ENCODE peak calls at places on chromosomes 13 and 19, in nine cellular contexts. One of them, this sample, is unnamed.

GRCh38 chr13:82615043-82615442 is 1267.2 kb downstream of the SLITRK1 start:
- DNase-seq in neural crest cell: no peak
- DNase-seq in psoas muscle: no peak
- DNase-seq in hepatocyte: no peak
- DNase-seq in LHCN-M2: no peak
- DNase-seq in DMS79 treated with DMSO at 0.1 percent for 48 hours: no peak
- DNase-seq in NCI-H187: no peak
- DNase-seq in AG04449: no peak
- DNase-seq in stimulated activated CD4-positive, alpha-beta T cell treated with anti-CD3 and anti-CD28 coated beads, TNF-alpha, amount 100 ng/mL, for 1 hour: no peak
- DNase-seq in this sample: peak

GRCh38 chr13:59230484-59231264 is 933.1 kb downstream of the DIAPH3 start:
- DNase-seq in neural crest cell: no peak
- DNase-seq in psoas muscle: no peak
- DNase-seq in hepatocyte: no peak
- DNase-seq in LHCN-M2: no peak
- DNase-seq in DMS79 treated with DMSO at 0.1 percent for 48 hours: no peak
- DNase-seq in NCI-H187: no peak
- DNase-seq in AG04449: no peak
- DNase-seq in stimulated activated CD4-positive, alpha-beta T cell treated with anti-CD3 and anti-CD28 coated beads, TNF-alpha, amount 100 ng/mL, for 1 hour: no peak
- DNase-seq in this sample: no peak

GRCh38 chr13:31951215-31951678 is 80.3 kb upstream of the FRY start:
- DNase-seq in neural crest cell: no peak
- DNase-seq in psoas muscle: peak
- DNase-seq in hepatocyte: peak
- DNase-seq in LHCN-M2: peak
- DNase-seq in DMS79 treated with DMSO at 0.1 percent for 48 hours: no peak
- DNase-seq in NCI-H187: no peak
- DNase-seq in AG04449: no peak
- DNase-seq in stimulated activated CD4-positive, alpha-beta T cell treated with anti-CD3 and anti-CD28 coated beads, TNF-alpha, amount 100 ng/mL, for 1 hour: no peak
- DNase-seq in this sample: no peak

GRCh38 chr19:47580397-47580796 is 7.4 kb upstream of the ZNF541 start:
- DNase-seq in neural crest cell: no peak
- DNase-seq in psoas muscle: no peak
- DNase-seq in hepatocyte: no peak
- DNase-seq in LHCN-M2: no peak
- DNase-seq in DMS79 treated with DMSO at 0.1 percent for 48 hours: no peak
- DNase-seq in NCI-H187: no peak
- DNase-seq in AG04449: no peak
- DNase-seq in stimulated activated CD4-positive, alpha-beta T cell treated with anti-CD3 and anti-CD28 coated beads, TNF-alpha, amount 100 ng/mL, for 1 hour: no peak
- DNase-seq in this sample: no peak

GRCh38 chr19:4916292-4917082 is 7.2 kb downstream of the UHRF1 start:
- DNase-seq in neural crest cell: no peak
- DNase-seq in psoas muscle: no peak
- DNase-seq in hepatocyte: no peak
- DNase-seq in LHCN-M2: no peak
- DNase-seq in DMS79 treated with DMSO at 0.1 percent for 48 hours: no peak
- DNase-seq in NCI-H187: no peak
- DNase-seq in AG04449: no peak
- DNase-seq in stimulated activated CD4-positive, alpha-beta T cell treated with anti-CD3 and anti-CD28 coated beads, TNF-alpha, amount 100 ng/mL, for 1 hour: no peak
- DNase-seq in this sample: no peak

GRCh38 chr13:19681517-19681916 is 48.1 kb downstream of the MPHOSPH8 start:
- DNase-seq in neural crest cell: no peak
- DNase-seq in psoas muscle: no peak
- DNase-seq in hepatocyte: no peak
- DNase-seq in LHCN-M2: no peak
- DNase-seq in DMS79 treated with DMSO at 0.1 percent for 48 hours: no peak
- DNase-seq in NCI-H187: no peak
- DNase-seq in AG04449: no peak
- DNase-seq in stimulated activated CD4-positive, alpha-beta T cell treated with anti-CD3 and anti-CD28 coated beads, TNF-alpha, amount 100 ng/mL, for 1 hour: no peak
- DNase-seq in this sample: no peak

GRCh38 chr19:38616265-38616664 is 1.5 kb downstream of the MAP4K1 start:
- DNase-seq in neural crest cell: no peak
- DNase-seq in psoas muscle: no peak
- DNase-seq in hepatocyte: no peak
- DNase-seq in LHCN-M2: no peak
- DNase-seq in DMS79 treated with DMSO at 0.1 percent for 48 hours: no peak
- DNase-seq in NCI-H187: no peak
- DNase-seq in AG04449: no peak
- DNase-seq in stimulated activated CD4-positive, alpha-beta T cell treated with anti-CD3 and anti-CD28 coated beads, TNF-alpha, amount 100 ng/mL, for 1 hour: no peak
- DNase-seq in this sample: no peak

GRCh38 chr13:65300220-65300619 is 1929.9 kb downstream of the PCDH9 start:
- DNase-seq in neural crest cell: no peak
- DNase-seq in psoas muscle: no peak
- DNase-seq in hepatocyte: no peak
- DNase-seq in LHCN-M2: no peak
- DNase-seq in DMS79 treated with DMSO at 0.1 percent for 48 hours: no peak
- DNase-seq in NCI-H187: no peak
- DNase-seq in AG04449: no peak
- DNase-seq in stimulated activated CD4-positive, alpha-beta T cell treated with anti-CD3 and anti-CD28 coated beads, TNF-alpha, amount 100 ng/mL, for 1 hour: no peak
- DNase-seq in this sample: no peak

GRCh38 chr13:66114127-66114526 is 1116.0 kb downstream of the PCDH9 start:
- DNase-seq in neural crest cell: no peak
- DNase-seq in psoas muscle: no peak
- DNase-seq in hepatocyte: no peak
- DNase-seq in LHCN-M2: no peak
- DNase-seq in DMS79 treated with DMSO at 0.1 percent for 48 hours: no peak
- DNase-seq in NCI-H187: no peak
- DNase-seq in AG04449: peak
- DNase-seq in stimulated activated CD4-positive, alpha-beta T cell treated with anti-CD3 and anti-CD28 coated beads, TNF-alpha, amount 100 ng/mL, for 1 hour: no peak
- DNase-seq in this sample: no peak

GRCh38 chr13:21504379-21504778 is 45.3 kb upstream of the ZDHHC20 start:
- DNase-seq in neural crest cell: no peak
- DNase-seq in psoas muscle: no peak
- DNase-seq in hepatocyte: no peak
- DNase-seq in LHCN-M2: no peak
- DNase-seq in DMS79 treated with DMSO at 0.1 percent for 48 hours: no peak
- DNase-seq in NCI-H187: no peak
- DNase-seq in AG04449: no peak
- DNase-seq in stimulated activated CD4-positive, alpha-beta T cell treated with anti-CD3 and anti-CD28 coated beads, TNF-alpha, amount 100 ng/mL, for 1 hour: no peak
- DNase-seq in this sample: no peak

GRCh38 chr19:31725051-31725450 is 375.8 kb upstream of the TSHZ3 start:
- DNase-seq in neural crest cell: no peak
- DNase-seq in psoas muscle: no peak
- DNase-seq in hepatocyte: peak
- DNase-seq in LHCN-M2: no peak
- DNase-seq in DMS79 treated with DMSO at 0.1 percent for 48 hours: no peak
- DNase-seq in NCI-H187: no peak
- DNase-seq in AG04449: no peak
- DNase-seq in stimulated activated CD4-positive, alpha-beta T cell treated with anti-CD3 and anti-CD28 coated beads, TNF-alpha, amount 100 ng/mL, for 1 hour: no peak
- DNase-seq in this sample: no peak

GRCh38 chr13:80083097-80083429 is 257.9 kb downstream of the SPRY2 start:
- DNase-seq in neural crest cell: no peak
- DNase-seq in psoas muscle: no peak
- DNase-seq in hepatocyte: no peak
- DNase-seq in LHCN-M2: peak
- DNase-seq in DMS79 treated with DMSO at 0.1 percent for 48 hours: no peak
- DNase-seq in NCI-H187: no peak
- DNase-seq in AG04449: no peak
- DNase-seq in stimulated activated CD4-positive, alpha-beta T cell treated with anti-CD3 and anti-CD28 coated beads, TNF-alpha, amount 100 ng/mL, for 1 hour: no peak
- DNase-seq in this sample: no peak

GRCh38 chr19:41551711-41552110 is 24.3 kb upstream of the CEACAM21 start:
- DNase-seq in neural crest cell: no peak
- DNase-seq in psoas muscle: no peak
- DNase-seq in hepatocyte: no peak
- DNase-seq in LHCN-M2: no peak
- DNase-seq in DMS79 treated with DMSO at 0.1 percent for 48 hours: no peak
- DNase-seq in NCI-H187: no peak
- DNase-seq in AG04449: no peak
- DNase-seq in stimulated activated CD4-positive, alpha-beta T cell treated with anti-CD3 and anti-CD28 coated beads, TNF-alpha, amount 100 ng/mL, for 1 hour: no peak
- DNase-seq in this sample: no peak

GRCh38 chr19:51075998-51076397 is 6.7 kb downstream of the KLK14 start:
- DNase-seq in neural crest cell: no peak
- DNase-seq in psoas muscle: no peak
- DNase-seq in hepatocyte: no peak
- DNase-seq in LHCN-M2: no peak
- DNase-seq in DMS79 treated with DMSO at 0.1 percent for 48 hours: no peak
- DNase-seq in NCI-H187: no peak
- DNase-seq in AG04449: no peak
- DNase-seq in stimulated activated CD4-positive, alpha-beta T cell treated with anti-CD3 and anti-CD28 coated beads, TNF-alpha, amount 100 ng/mL, for 1 hour: no peak
- DNase-seq in this sample: no peak

GRCh38 chr19:14267224-14267741 is 61.3 kb upstream of the ADGRL1 start:
- DNase-seq in neural crest cell: no peak
- DNase-seq in psoas muscle: no peak
- DNase-seq in hepatocyte: no peak
- DNase-seq in LHCN-M2: no peak
- DNase-seq in DMS79 treated with DMSO at 0.1 percent for 48 hours: no peak
- DNase-seq in NCI-H187: no peak
- DNase-seq in AG04449: no peak
- DNase-seq in stimulated activated CD4-positive, alpha-beta T cell treated with anti-CD3 and anti-CD28 coated beads, TNF-alpha, amount 100 ng/mL, for 1 hour: no peak
- DNase-seq in this sample: no peak

GRCh38 chr19:53808710-53809125 is 15.4 kb downstream of the NLRP12 start:
- DNase-seq in neural crest cell: no peak
- DNase-seq in psoas muscle: no peak
- DNase-seq in hepatocyte: peak
- DNase-seq in LHCN-M2: peak
- DNase-seq in DMS79 treated with DMSO at 0.1 percent for 48 hours: peak
- DNase-seq in NCI-H187: no peak
- DNase-seq in AG04449: no peak
- DNase-seq in stimulated activated CD4-positive, alpha-beta T cell treated with anti-CD3 and anti-CD28 coated beads, TNF-alpha, amount 100 ng/mL, for 1 hour: no peak
- DNase-seq in this sample: peak

GRCh38 chr19:15251010-15251748 is 18.9 kb upstream of the EPHX3 start:
- DNase-seq in neural crest cell: no peak
- DNase-seq in psoas muscle: peak
- DNase-seq in hepatocyte: no peak
- DNase-seq in LHCN-M2: peak
- DNase-seq in DMS79 treated with DMSO at 0.1 percent for 48 hours: no peak
- DNase-seq in NCI-H187: no peak
- DNase-seq in AG04449: peak
- DNase-seq in stimulated activated CD4-positive, alpha-beta T cell treated with anti-CD3 and anti-CD28 coated beads, TNF-alpha, amount 100 ng/mL, for 1 hour: no peak
- DNase-seq in this sample: no peak

GRCh38 chr19:7522923-7523667 is 671 bp downstream of the MCOLN1 start:
- DNase-seq in neural crest cell: no peak
- DNase-seq in psoas muscle: no peak
- DNase-seq in hepatocyte: peak
- DNase-seq in LHCN-M2: no peak
- DNase-seq in DMS79 treated with DMSO at 0.1 percent for 48 hours: no peak
- DNase-seq in NCI-H187: no peak
- DNase-seq in AG04449: no peak
- DNase-seq in stimulated activated CD4-positive, alpha-beta T cell treated with anti-CD3 and anti-CD28 coated beads, TNF-alpha, amount 100 ng/mL, for 1 hour: no peak
- DNase-seq in this sample: no peak

GRCh38 chr19:28482221-28482620 is 730.7 kb downstream of the UQCRFS1 start:
- DNase-seq in neural crest cell: no peak
- DNase-seq in psoas muscle: no peak
- DNase-seq in hepatocyte: no peak
- DNase-seq in LHCN-M2: no peak
- DNase-seq in DMS79 treated with DMSO at 0.1 percent for 48 hours: no peak
- DNase-seq in NCI-H187: no peak
- DNase-seq in AG04449: no peak
- DNase-seq in stimulated activated CD4-positive, alpha-beta T cell treated with anti-CD3 and anti-CD28 coated beads, TNF-alpha, amount 100 ng/mL, for 1 hour: no peak
- DNase-seq in this sample: no peak

GRCh38 chr13:27035892-27036235 is 135.7 kb downstream of the USP12 start:
- DNase-seq in neural crest cell: no peak
- DNase-seq in psoas muscle: no peak
- DNase-seq in hepatocyte: no peak
- DNase-seq in LHCN-M2: no peak
- DNase-seq in DMS79 treated with DMSO at 0.1 percent for 48 hours: no peak
- DNase-seq in NCI-H187: no peak
- DNase-seq in AG04449: no peak
- DNase-seq in stimulated activated CD4-positive, alpha-beta T cell treated with anti-CD3 and anti-CD28 coated beads, TNF-alpha, amount 100 ng/mL, for 1 hour: no peak
- DNase-seq in this sample: no peak

GRCh38 chr19:55857149-55857548 is 20.8 kb downstream of the NLRP4 start:
- DNase-seq in neural crest cell: no peak
- DNase-seq in psoas muscle: no peak
- DNase-seq in hepatocyte: no peak
- DNase-seq in LHCN-M2: no peak
- DNase-seq in DMS79 treated with DMSO at 0.1 percent for 48 hours: no peak
- DNase-seq in NCI-H187: no peak
- DNase-seq in AG04449: no peak
- DNase-seq in stimulated activated CD4-positive, alpha-beta T cell treated with anti-CD3 and anti-CD28 coated beads, TNF-alpha, amount 100 ng/mL, for 1 hour: no peak
- DNase-seq in this sample: no peak

GRCh38 chr13:51125495-51126226 is 14.6 kb upstream of the C13orf42 start:
- DNase-seq in neural crest cell: peak
- DNase-seq in psoas muscle: peak
- DNase-seq in hepatocyte: peak
- DNase-seq in LHCN-M2: peak
- DNase-seq in DMS79 treated with DMSO at 0.1 percent for 48 hours: no peak
- DNase-seq in NCI-H187: peak
- DNase-seq in AG04449: no peak
- DNase-seq in stimulated activated CD4-positive, alpha-beta T cell treated with anti-CD3 and anti-CD28 coated beads, TNF-alpha, amount 100 ng/mL, for 1 hour: no peak
- DNase-seq in this sample: peak

GRCh38 chr19:35006342-35006998 is 6.3 kb downstream of the GRAMD1A start:
- DNase-seq in neural crest cell: no peak
- DNase-seq in psoas muscle: no peak
- DNase-seq in hepatocyte: peak
- DNase-seq in LHCN-M2: peak
- DNase-seq in DMS79 treated with DMSO at 0.1 percent for 48 hours: no peak
- DNase-seq in NCI-H187: no peak
- DNase-seq in AG04449: no peak
- DNase-seq in stimulated activated CD4-positive, alpha-beta T cell treated with anti-CD3 and anti-CD28 coated beads, TNF-alpha, amount 100 ng/mL, for 1 hour: no peak
- DNase-seq in this sample: no peak

GRCh38 chr19:19087676-19088075 is 23.9 kb downstream of the SLC25A42 start:
- DNase-seq in neural crest cell: no peak
- DNase-seq in psoas muscle: no peak
- DNase-seq in hepatocyte: no peak
- DNase-seq in LHCN-M2: no peak
- DNase-seq in DMS79 treated with DMSO at 0.1 percent for 48 hours: no peak
- DNase-seq in NCI-H187: no peak
- DNase-seq in AG04449: no peak
- DNase-seq in stimulated activated CD4-positive, alpha-beta T cell treated with anti-CD3 and anti-CD28 coated beads, TNF-alpha, amount 100 ng/mL, for 1 hour: no peak
- DNase-seq in this sample: no peak

GRCh38 chr19:2181618-2181997 is 17.9 kb downstream of the DOT1L start:
- DNase-seq in neural crest cell: no peak
- DNase-seq in psoas muscle: no peak
- DNase-seq in hepatocyte: no peak
- DNase-seq in LHCN-M2: no peak
- DNase-seq in DMS79 treated with DMSO at 0.1 percent for 48 hours: no peak
- DNase-seq in NCI-H187: no peak
- DNase-seq in AG04449: no peak
- DNase-seq in stimulated activated CD4-positive, alpha-beta T cell treated with anti-CD3 and anti-CD28 coated beads, TNF-alpha, amount 100 ng/mL, for 1 hour: no peak
- DNase-seq in this sample: no peak

GRCh38 chr13:42048625-42049453 is at the start of gene DGKH:
- DNase-seq in neural crest cell: peak
- DNase-seq in psoas muscle: peak
- DNase-seq in hepatocyte: peak
- DNase-seq in LHCN-M2: peak
- DNase-seq in DMS79 treated with DMSO at 0.1 percent for 48 hours: peak
- DNase-seq in NCI-H187: peak
- DNase-seq in AG04449: no peak
- DNase-seq in stimulated activated CD4-positive, alpha-beta T cell treated with anti-CD3 and anti-CD28 coated beads, TNF-alpha, amount 100 ng/mL, for 1 hour: no peak
- DNase-seq in this sample: peak

GRCh38 chr13:89363144-89363543 is 1692.0 kb downstream of the SLITRK5 start:
- DNase-seq in neural crest cell: no peak
- DNase-seq in psoas muscle: peak
- DNase-seq in hepatocyte: peak
- DNase-seq in LHCN-M2: no peak
- DNase-seq in DMS79 treated with DMSO at 0.1 percent for 48 hours: no peak
- DNase-seq in NCI-H187: no peak
- DNase-seq in AG04449: no peak
- DNase-seq in stimulated activated CD4-positive, alpha-beta T cell treated with anti-CD3 and anti-CD28 coated beads, TNF-alpha, amount 100 ng/mL, for 1 hour: no peak
- DNase-seq in this sample: no peak

This sample was measured in HEK293T.